ENCODE peak calls at places on chromosomes 4 and X, in five cellular contexts. Q, K, S, C and I are unnamed samples.
A peak's percentile ranks its signal among the peaks of the same experiment; 100 is the strongest.

GRCh38 chrX:47633671-47634590 is 4.2 kb upstream of the CFP start:
- DNase-seq in C (no peak), K (no peak), S (no peak), Q (no peak), I (no peak)

GRCh38 chr4:126701756-126702155 is 931.0 kb upstream of the INTU start:
- DNase-seq in Q (no peak), S (no peak), C (peak; percentile 22), K (no peak), I (no peak)

GRCh38 chrX:34654939-34655338 is 2.1 kb downstream of the TMEM47 start:
- DNase-seq in Q (no peak), C (no peak), S (no peak), K (no peak), I (no peak)

GRCh38 chr4:106314960-106315359 is 1.0 kb downstream of the TBCK start:
- DNase-seq in S (no peak), Q (no peak), C (no peak), K (no peak), I (no peak)

GRCh38 chr4:138875886-138876608 is 139.5 kb upstream of the NOCT start:
- DNase-seq in K (no peak), C (no peak), Q (no peak), S (no peak), I (no peak)

GRCh38 chr4:39036172-39036571 is 4.0 kb upstream of the TMEM156 start:
- DNase-seq in K (no peak), C (no peak), Q (no peak), S (no peak), I (no peak)

GRCh38 chrX:22389544-22390243 is 117.0 kb downstream of the CBLL2 start:
- DNase-seq in Q (no peak), K (no peak), S (no peak), C (no peak), I (no peak)

GRCh38 chrX:107676559-107677378 is 48.5 kb downstream of the PRPS1 start:
- DNase-seq in K (peak; percentile 13), S (no peak), Q (no peak), C (peak; percentile 82), I (peak; percentile 61)

GRCh38 chr4:94870151-94870550 is 112.4 kb downstream of the BMPR1B start:
- DNase-seq in C (no peak), S (no peak), K (no peak), Q (no peak), I (no peak)

GRCh38 chr4:77079281-77079680 is 3.5 kb upstream of the CCNI start:
- DNase-seq in S (no peak), C (no peak), K (no peak), Q (no peak), I (no peak)

GRCh38 chr4:32775049-32775448 is 2054.9 kb downstream of the PCDH7 start:
- DNase-seq in S (no peak), Q (no peak), C (no peak), K (no peak), I (no peak)

GRCh38 chr4:113882668-113883067 is 96.8 kb downstream of the ARSJ start:
- DNase-seq in C (no peak), Q (no peak), K (no peak), S (no peak), I (no peak)

GRCh38 chr4:135249006-135249405 is 1047.4 kb upstream of the PABPC4L start:
- DNase-seq in Q (no peak), S (no peak), K (no peak), C (no peak), I (no peak)
- TF ChIP-seq CTCF in Q (no peak), S (no peak), K (no peak), C (no peak), I (no peak)

GRCh38 chr4:1376841-1377605 is 29.2 kb downstream of the NKX1-1 start:
- DNase-seq in S (no peak), Q (no peak), C (no peak), K (no peak), I (no peak)
- TF ChIP-seq CTCF in S (no peak), Q (peak; percentile 16), C (no peak), K (no peak), I (no peak)

GRCh38 chr4:74190332-74190731 is 32.4 kb downstream of the MTHFD2L start:
- DNase-seq in C (no peak), K (no peak), Q (no peak), S (no peak), I (no peak)
- TF ChIP-seq CTCF in C (no peak), K (no peak), Q (no peak), S (no peak), I (no peak)

GRCh38 chr4:73127839-73128448 is 58.4 kb upstream of the COX18 start:
- DNase-seq in C (no peak), S (no peak), K (no peak), Q (no peak), I (no peak)
- TF ChIP-seq CTCF in C (peak; percentile 23), S (peak; percentile 40), K (no peak), Q (peak; percentile 22), I (peak; percentile 15)

DNA sequence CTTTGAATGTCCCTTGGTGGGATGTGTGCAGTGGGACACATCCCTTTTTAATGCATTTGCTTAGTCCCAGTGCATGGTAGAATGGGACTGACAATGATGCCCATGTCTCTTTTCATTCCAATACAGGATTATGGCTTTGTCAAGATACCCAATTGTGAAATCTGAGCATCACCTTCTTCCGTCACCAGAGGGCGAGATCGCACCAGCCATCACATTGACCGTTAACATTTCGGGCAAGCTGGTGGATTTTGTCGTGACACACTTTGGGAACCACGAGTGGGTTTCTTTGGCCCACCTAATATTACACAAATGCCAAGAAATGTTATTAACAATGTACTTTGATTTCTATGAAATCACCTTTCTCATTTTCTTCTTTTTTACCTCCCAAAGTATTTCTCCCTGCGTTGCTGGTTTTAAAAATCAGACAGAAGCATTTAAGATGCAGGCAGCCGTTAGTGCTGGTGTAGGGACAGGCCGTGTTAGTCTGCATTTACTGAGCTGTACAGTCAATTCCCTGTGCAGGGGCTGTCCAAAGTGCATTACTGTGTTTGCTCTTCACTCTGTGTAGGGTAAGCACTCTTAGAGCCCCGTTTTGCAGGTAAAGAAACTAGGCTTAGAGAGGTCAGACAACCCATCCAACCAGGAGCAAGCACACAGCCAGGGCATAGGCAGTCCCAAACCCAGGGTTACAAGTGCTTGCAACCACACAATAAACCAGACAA is 46.5 kb downstream of the CWH43 start:
- DNase-seq in S (peak; percentile 55), K (peak; percentile 7), Q (no peak), C (no peak), I (no peak)
- TF ChIP-seq CTCF in S (peak; percentile 68), K (peak; percentile 26), Q (no peak), C (peak; percentile 31), I (no peak)

DNA sequence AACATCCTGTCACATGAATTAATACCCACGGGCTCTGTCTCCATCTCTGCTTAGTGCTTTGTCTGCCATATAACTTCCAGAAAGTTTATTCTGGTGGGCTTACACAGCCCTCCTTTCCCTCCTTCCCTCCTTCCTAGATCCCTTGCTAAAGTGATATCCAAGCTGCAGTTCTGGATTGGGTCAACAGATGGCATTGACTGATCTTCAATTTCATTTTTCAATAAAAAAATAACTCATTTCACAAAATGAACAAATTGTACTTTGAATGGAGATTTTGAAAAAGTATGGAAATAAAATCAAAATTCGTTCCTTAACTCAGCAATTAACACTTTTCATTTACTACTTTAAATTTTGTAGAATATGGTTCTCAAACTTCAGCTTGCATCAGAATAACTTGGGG is 94.9 kb downstream of the NXF2 start:
- DNase-seq in C (no peak), K (no peak), Q (no peak), S (no peak), I (no peak)
- TF ChIP-seq CTCF in C (no peak), K (no peak), Q (peak; percentile 9), S (no peak), I (no peak)

DNA sequence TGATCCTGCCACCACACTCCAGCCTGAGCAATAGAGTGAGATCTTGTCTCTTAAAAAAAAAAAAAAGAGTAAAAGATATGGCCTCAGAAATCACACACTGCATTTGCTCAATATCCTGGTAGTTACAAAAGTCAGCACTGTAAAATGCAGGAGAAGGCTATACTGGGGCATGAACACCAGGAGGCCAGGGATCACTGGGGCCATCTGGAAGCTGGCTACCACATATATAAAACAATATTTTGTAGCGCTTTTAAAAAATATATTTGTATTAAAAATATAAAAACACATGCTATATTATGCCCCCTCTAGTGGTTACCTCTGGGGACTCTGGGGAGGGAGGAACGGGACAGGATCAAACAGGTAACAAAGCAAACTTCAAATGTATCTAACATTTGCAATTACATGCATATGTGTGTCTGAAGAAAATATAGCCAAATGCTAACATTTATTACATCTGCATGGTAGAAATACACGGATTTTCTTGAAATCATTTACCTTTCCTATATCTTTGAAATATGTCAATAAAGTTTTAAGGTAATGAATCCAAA is 4.0 kb downstream of the C4orf46 start:
- DNase-seq in Q (no peak), S (no peak), C (no peak), K (peak; percentile 36), I (peak; percentile 14)
- TF ChIP-seq CTCF in Q (peak; percentile 64), S (peak; percentile 66), C (peak; percentile 43), K (no peak), I (peak; percentile 57)

DNA sequence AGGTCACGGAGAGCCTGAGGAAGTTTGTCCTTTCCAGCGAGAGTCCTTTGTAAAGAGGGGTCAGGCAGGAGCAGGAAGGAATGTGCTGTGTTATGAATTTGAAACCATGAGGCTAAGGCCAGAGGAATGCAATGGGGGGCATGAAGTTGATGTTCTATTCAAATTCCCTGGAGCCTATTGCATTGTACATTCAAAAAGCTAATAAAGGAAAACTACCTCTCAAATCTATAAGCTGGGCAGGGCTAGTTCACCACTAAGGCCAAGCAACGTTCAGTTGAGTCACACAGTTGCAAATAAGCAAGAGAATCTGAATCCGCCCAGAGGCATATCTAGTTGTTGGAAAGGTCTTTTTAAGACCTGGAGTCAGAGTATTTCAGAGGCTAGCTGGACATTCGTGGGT is 148.4 kb downstream of the DCTD start:
- DNase-seq in K (no peak), C (no peak), Q (no peak), S (no peak), I (no peak)
- TF ChIP-seq CTCF in K (no peak), C (no peak), Q (no peak), S (no peak), I (no peak)